ENCODE peak calls at places on chromosomes 6 and 20, in nine cellular contexts. S is BE2C; P is CD4-positive, alpha-beta T cell; Q is HL-60; U is kidney epithelial cell; J is spleen; N is astrocyte of the spinal cord; G is OCI-LY7; B is HFFc6. Z is an unnamed sample.

GRCh38 chr6:88492824-88493223 is 326.7 kb upstream of the CNR1 start:
- DNase-seq in S (peak), B (peak), G (peak), N (peak), J (no peak), P (no peak), U (no peak), Q (peak), Z (no peak)

GRCh38 chr20:51338692-51339440 is 203.7 kb downstream of the NFATC2 start:
- DNase-seq in J (no peak), N (peak), U (no peak), B (peak), Q (no peak), G (no peak), S (no peak), P (no peak), Z (no peak)

GRCh38 chr6:126285871-126286270 is 54.0 kb upstream of the CENPW start:
- DNase-seq in Q (no peak), J (no peak), S (no peak), N (no peak), G (no peak), U (no peak), B (no peak), P (no peak), Z (no peak)

GRCh38 chr20:42130810-42131596 is 512.8 kb upstream of the CHD6 start:
- DNase-seq in J (peak), Q (no peak), S (no peak), P (no peak), U (no peak), N (no peak), B (no peak), G (no peak), Z (no peak)

GRCh38 chr20:32970973-32971300 is 33.3 kb downstream of the SUN5 start:
- DNase-seq in B (no peak), P (no peak), N (no peak), U (no peak), J (no peak), S (no peak), G (no peak), Q (no peak), Z (no peak)

GRCh38 chr6:53635322-53635721 is 30.2 kb downstream of the KLHL31 start:
- DNase-seq in B (no peak), J (no peak), Q (no peak), N (no peak), G (no peak), P (no peak), U (no peak), S (peak), Z (no peak)

GRCh38 chr6:44178424-44179071 is 19.9 kb downstream of the CAPN11 start:
- DNase-seq in P (no peak), N (no peak), J (no peak), B (no peak), Q (no peak), U (no peak), G (no peak), S (no peak), Z (no peak)

GRCh38 chr6:109397020-109397419 is 14.8 kb upstream of the CD164 start:
- DNase-seq in Q (peak), J (no peak), N (peak), B (no peak), P (no peak), U (no peak), S (no peak), G (no peak), Z (no peak)

GRCh38 chr6:20696676-20697075 is 162.4 kb downstream of the CDKAL1 start:
- DNase-seq in S (no peak), P (no peak), Q (no peak), J (no peak), B (peak), G (no peak), U (no peak), N (peak), Z (no peak)

GRCh38 chr6:87759491-87760010 is 57.5 kb upstream of the AKIRIN2 start:
- DNase-seq in S (no peak), P (no peak), Q (peak), U (no peak), G (no peak), N (no peak), B (no peak), J (no peak), Z (no peak)

GRCh38 chr20:58634818-58635665 is 16.0 kb upstream of the STX16 start:
- DNase-seq in B (no peak), P (no peak), G (no peak), S (peak), Q (no peak), N (no peak), U (no peak), J (no peak), Z (no peak)

GRCh38 chr6:51842487-51843469 is 244.6 kb downstream of the PKHD1 start:
- DNase-seq in N (no peak), J (no peak), S (no peak), B (no peak), Q (no peak), U (no peak), G (no peak), P (no peak), Z (no peak)

GRCh38 chr6:108946695-108947094 is 98.5 kb downstream of the ARMC2 start:
- DNase-seq in S (no peak), G (no peak), P (no peak), J (no peak), Q (no peak), B (peak), U (no peak), N (peak), Z (peak)

GRCh38 chr6:32972353-32973143 is 4.2 kb downstream of the BRD2 start:
- DNase-seq in Q (peak), P (peak), G (peak), U (no peak), J (peak), B (no peak), N (no peak), S (peak), Z (no peak)

GRCh38 chr20:62040381-62040922 is 25.2 kb downstream of the TAF4 start:
- DNase-seq in N (no peak), Q (no peak), B (no peak), P (no peak), G (no peak), J (peak), U (no peak), S (no peak), Z (no peak)

GRCh38 chr6:31568537-31568961 is 3.5 kb upstream of the LTA start:
- DNase-seq in G (peak), J (peak), U (no peak), P (no peak), B (no peak), N (no peak), S (no peak), Q (peak), Z (no peak)

GRCh38 chr6:49198015-49198414 is 265.0 kb downstream of the MMUT start:
- DNase-seq in J (no peak), Q (no peak), U (no peak), P (no peak), N (no peak), G (no peak), S (no peak), B (no peak), Z (no peak)

GRCh38 chr6:13916230-13916944 is 8.4 kb upstream of the RNF182 start:
- DNase-seq in S (no peak), N (peak), Q (no peak), P (no peak), B (peak), J (no peak), G (peak), U (no peak), Z (no peak)

GRCh38 chr6:50610562-50610961 is 102.8 kb upstream of the TFAP2D start:
- DNase-seq in J (no peak), U (no peak), P (no peak), N (no peak), B (no peak), G (no peak), Q (no peak), S (no peak), Z (no peak)

DNA sequence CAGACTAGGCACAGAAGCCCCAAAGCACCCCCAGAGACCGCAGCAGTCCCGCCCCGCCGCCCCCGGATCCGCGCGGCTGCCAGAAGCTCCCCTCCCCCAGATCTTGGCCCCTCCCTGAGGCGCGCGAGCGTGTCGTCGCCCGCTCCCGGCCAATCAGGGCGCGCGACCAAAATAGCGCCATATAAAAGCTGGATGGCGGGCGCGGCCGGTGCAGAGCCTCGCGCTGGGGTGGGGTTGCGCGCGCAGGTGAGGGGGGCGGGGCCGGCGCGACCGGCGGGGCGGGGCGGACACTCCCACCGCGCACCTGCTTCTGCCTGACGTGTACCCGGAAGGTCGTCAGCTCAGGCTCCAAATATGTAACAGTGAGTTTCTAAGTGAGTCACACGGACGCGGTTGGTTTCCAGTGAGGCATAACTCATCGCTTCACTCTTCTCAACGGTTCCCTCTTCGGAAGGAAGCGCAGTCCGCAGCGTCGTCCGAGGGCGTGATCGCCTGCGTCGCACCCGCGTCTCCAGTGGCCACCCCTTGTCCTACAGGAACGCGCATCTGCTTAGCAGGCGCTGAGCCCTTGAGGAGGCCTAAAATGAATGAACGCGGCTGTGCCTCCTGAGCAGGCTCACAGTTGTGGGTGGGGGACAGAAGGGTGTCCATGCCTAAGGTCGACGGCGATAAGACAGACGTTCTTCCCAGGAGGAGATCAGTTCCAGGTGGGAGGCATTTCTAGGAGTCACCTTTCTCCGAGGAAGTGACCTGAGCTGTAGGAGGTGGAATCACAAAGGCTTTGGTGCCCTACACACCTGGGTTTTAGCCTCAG is 50.6 kb upstream of the EZR start:
- DNase-seq in N (peak), J (peak), Q (peak), P (peak), G (peak), S (peak), B (peak), U (peak), Z (peak)
- TF ChIP-seq CTCF in N (no peak), J (no peak), Q (no peak), P (no peak), G (peak), S (peak), B (peak), U (no peak), Z (peak)

DNA sequence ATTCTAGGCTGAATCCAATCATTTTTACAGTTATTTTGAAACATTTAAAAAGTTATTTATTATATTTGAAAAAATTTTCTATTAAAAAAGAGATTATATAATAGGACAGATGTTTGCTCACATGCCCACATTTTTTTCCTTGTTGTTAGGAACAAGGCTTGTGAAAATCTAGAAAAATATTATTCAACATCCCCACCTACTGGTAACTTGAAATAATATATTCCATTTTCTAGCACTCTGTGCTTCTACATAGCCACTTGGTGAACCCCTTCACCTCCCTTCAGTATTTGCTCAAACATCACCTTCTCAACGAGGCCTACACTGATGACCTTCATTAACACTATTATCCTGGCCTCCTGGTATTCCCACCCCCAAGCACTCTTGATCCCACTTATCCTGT is 18.4 kb upstream of the GPRC6A start:
- DNase-seq in Q (no peak), U (no peak), G (peak), B (peak), P (no peak), J (no peak), N (peak), S (no peak), Z (no peak)
- TF ChIP-seq CTCF in Q (no peak), U (peak), G (peak), B (peak), P (no peak), J (no peak), N (peak), S (peak), Z (peak)

GRCh38 chr6:83539678-83540077 is 27.3 kb downstream of the PRSS35 start:
- DNase-seq in J (no peak), N (no peak), Q (no peak), U (no peak), B (no peak), P (no peak), G (no peak), S (no peak), Z (no peak)

GRCh38 chr6:83536647-83537589 is 24.6 kb downstream of the PRSS35 start:
- DNase-seq in G (no peak), J (no peak), P (no peak), B (no peak), N (no peak), Q (no peak), U (no peak), S (no peak), Z (no peak)

DNA sequence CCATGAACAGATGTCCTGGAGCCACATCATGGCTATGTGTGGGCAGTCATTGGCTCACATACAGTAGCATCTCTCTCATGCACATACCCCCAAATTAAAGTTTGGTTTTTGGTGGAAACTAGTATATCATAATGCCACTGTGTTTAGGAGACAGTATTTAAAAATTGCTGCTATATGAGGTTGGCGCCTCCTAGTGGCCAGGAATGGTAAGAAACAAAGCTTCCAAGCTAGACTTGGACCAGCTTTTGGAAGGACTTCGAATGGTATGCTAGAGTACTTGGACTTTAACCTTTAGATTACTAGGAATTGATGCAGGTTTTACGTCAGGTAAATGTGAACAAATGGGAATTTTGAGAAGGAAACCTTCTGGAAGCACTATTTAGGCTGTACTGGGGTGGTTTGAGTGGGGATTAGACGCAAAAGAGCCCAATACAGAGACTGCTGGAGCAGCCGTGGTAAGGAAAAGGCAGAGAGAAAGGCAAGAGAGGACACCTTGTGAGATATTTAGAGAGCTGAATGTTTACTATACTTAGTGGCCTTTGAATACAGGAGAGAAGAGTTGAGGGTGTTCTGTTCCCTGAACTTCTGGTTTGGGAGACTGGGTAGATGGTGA is 23.8 kb downstream of the PRSS35 start:
- DNase-seq in B (peak), J (no peak), G (peak), P (no peak), Q (peak), S (peak), U (no peak), N (peak), Z (no peak)
- TF ChIP-seq CTCF in B (peak), J (peak), G (peak), P (peak), Q (peak), S (peak), U (peak), N (peak), Z (peak)

GRCh38 chr20:48921883-48922867 is 664 bp downstream of the ARFGEF2 start:
- DNase-seq in B (peak), Q (peak), G (peak), S (no peak), J (peak), P (no peak), U (no peak), N (peak), Z (no peak)
- TF ChIP-seq CTCF in B (no peak), Q (no peak), G (no peak), S (no peak), J (no peak), P (no peak), U (no peak), N (no peak), Z (no peak)

GRCh38 chr20:1299522-1299921 is 29.4 kb downstream of the SDCBP2 start:
- DNase-seq in G (no peak), S (no peak), N (no peak), U (no peak), B (no peak), P (peak), Q (peak), J (peak), Z (no peak)
- TF ChIP-seq CTCF in G (no peak), S (no peak), N (peak), U (no peak), B (peak), P (no peak), Q (peak), J (no peak), Z (peak)

DNA sequence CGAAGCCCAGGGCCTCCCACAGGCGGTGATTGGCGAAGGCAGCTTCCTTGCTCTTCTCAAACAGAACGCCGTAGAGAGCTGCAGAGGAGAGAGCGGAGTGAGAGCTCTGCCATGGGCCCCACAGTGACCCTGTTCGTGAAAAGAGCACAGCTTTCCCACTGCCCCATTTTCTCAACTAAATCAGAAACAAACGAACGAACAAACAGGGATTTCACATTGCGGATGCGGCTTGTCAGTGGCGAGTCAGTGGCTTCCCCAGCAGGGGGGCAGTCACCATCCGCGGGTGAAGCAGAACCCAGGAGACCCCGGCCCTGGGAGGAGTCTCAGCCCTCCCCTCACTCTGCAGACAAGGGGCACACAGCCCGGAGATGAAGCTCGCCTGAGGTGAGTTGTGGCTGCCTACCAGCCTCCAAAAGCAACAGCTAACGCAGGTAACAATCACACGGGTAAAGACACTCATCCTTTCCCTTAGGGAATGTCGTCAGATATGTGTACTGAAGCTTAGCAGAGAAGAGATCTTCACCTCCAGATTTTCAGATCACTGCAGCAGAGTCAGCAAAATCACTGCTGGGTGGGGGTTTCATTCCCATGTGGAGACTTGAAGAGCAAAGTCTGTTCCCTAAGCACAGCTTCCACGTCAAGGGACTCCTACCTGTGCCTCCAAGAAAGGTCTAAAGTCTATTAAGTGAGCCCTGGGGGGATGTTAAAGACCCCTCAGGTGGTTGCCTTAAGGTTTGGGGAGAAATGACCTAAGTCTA is 51.2 kb upstream of the GPR31 start:
- DNase-seq in U (no peak), J (no peak), B (no peak), G (no peak), Q (no peak), S (no peak), P (no peak), N (no peak), Z (no peak)
- TF ChIP-seq CTCF in U (no peak), J (no peak), B (no peak), G (no peak), Q (no peak), S (no peak), P (no peak), N (no peak), Z (no peak)

DNA sequence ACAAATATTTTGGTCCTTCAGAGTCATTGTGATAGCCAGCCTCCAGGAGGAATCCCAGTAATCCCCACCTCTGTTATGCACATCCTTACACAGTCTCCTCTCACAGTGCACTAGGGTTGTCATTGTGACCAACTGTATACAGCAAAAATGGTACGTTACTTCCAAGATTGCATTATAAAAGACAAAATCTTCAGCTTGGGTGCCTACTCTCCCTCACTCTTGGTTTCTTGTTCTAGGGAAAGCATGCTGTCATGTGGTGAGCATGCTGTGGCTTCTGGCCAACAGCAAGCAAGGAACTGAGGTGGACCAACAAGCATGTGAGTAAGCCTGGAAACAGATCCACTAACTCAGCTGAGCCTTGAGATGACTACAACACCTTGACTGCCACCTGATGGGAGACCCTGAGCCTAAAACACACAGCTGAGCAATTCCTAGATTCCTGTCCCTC is 130.1 kb upstream of the DST start:
- DNase-seq in Q (no peak), S (no peak), G (no peak), U (peak), J (no peak), B (peak), N (peak), P (no peak), Z (no peak)
- TF ChIP-seq CTCF in Q (no peak), S (no peak), G (no peak), U (peak), J (no peak), B (no peak), N (peak), P (no peak), Z (peak)